ENCODE peak calls at places on chromosomes 1 and 21, in ten cellular contexts. One of them, this sample, is unnamed.

GRCh38 chr1:247331172-247331525 is 518 bp downstream of the ZNF496 start:
- DNase-seq in hepatocyte: peak; percentile 90
- DNase-seq in endothelial cell: peak; percentile 69
- DNase-seq in dorsolateral prefrontal cortex: peak; percentile 80
- DNase-seq in tibial artery: peak; percentile 87
- DNase-seq in A549: peak; percentile 81
- DNase-seq in AG09319: peak; percentile 45
- DNase-seq in stomach: peak; percentile 79
- DNase-seq in sigmoid colon: peak; percentile 86
- DNase-seq in tibial nerve: peak; percentile 41
- DNase-seq in this sample: peak; percentile 57

GRCh38 chr1:42680921-42681683 is 1.1 kb upstream of the YBX1 start:
- DNase-seq in tibial artery: no peak
- DNase-seq in dorsolateral prefrontal cortex: no peak
- DNase-seq in A549: no peak
- DNase-seq in stomach: no peak
- DNase-seq in AG09319: no peak
- DNase-seq in endothelial cell: no peak
- DNase-seq in hepatocyte: peak; percentile 48
- DNase-seq in sigmoid colon: no peak
- DNase-seq in tibial nerve: no peak
- DNase-seq in this sample: no peak

GRCh38 chr1:113940365-113941244 is 11.5 kb downstream of the HIPK1 start:
- DNase-seq in sigmoid colon: no peak
- DNase-seq in endothelial cell: no peak
- DNase-seq in tibial nerve: no peak
- DNase-seq in AG09319: no peak
- DNase-seq in stomach: no peak
- DNase-seq in dorsolateral prefrontal cortex: no peak
- DNase-seq in A549: no peak
- DNase-seq in hepatocyte: no peak
- DNase-seq in tibial artery: no peak
- DNase-seq in this sample: no peak

GRCh38 chr1:185971688-185972087 is 237.5 kb downstream of the HMCN1 start:
- DNase-seq in endothelial cell: no peak
- DNase-seq in stomach: no peak
- DNase-seq in tibial nerve: no peak
- DNase-seq in hepatocyte: no peak
- DNase-seq in A549: no peak
- DNase-seq in tibial artery: no peak
- DNase-seq in dorsolateral prefrontal cortex: no peak
- DNase-seq in AG09319: no peak
- DNase-seq in sigmoid colon: no peak
- DNase-seq in this sample: no peak

GRCh38 chr1:108750476-108751191 is 4.2 kb downstream of the STXBP3 start:
- DNase-seq in tibial artery: no peak
- DNase-seq in endothelial cell: no peak
- DNase-seq in hepatocyte: no peak
- DNase-seq in A549: no peak
- DNase-seq in AG09319: no peak
- DNase-seq in stomach: no peak
- DNase-seq in tibial nerve: no peak
- DNase-seq in sigmoid colon: no peak
- DNase-seq in dorsolateral prefrontal cortex: no peak
- DNase-seq in this sample: no peak

GRCh38 chr1:237457573-237457972 is 415.6 kb downstream of the RYR2 start:
- DNase-seq in stomach: no peak
- DNase-seq in tibial artery: no peak
- DNase-seq in dorsolateral prefrontal cortex: no peak
- DNase-seq in endothelial cell: no peak
- DNase-seq in AG09319: no peak
- DNase-seq in A549: no peak
- DNase-seq in sigmoid colon: no peak
- DNase-seq in hepatocyte: no peak
- DNase-seq in tibial nerve: no peak
- DNase-seq in this sample: no peak

GRCh38 chr1:195663549-195664280 is 944.5 kb downstream of the KCNT2 start:
- DNase-seq in endothelial cell: no peak
- DNase-seq in sigmoid colon: no peak
- DNase-seq in tibial nerve: no peak
- DNase-seq in dorsolateral prefrontal cortex: peak; percentile 4
- DNase-seq in stomach: no peak
- DNase-seq in A549: peak; percentile 5
- DNase-seq in hepatocyte: peak; percentile 7
- DNase-seq in AG09319: no peak
- DNase-seq in tibial artery: no peak
- DNase-seq in this sample: no peak

GRCh38 chr1:19698181-19698580 is 33.5 kb downstream of the HTR6 start:
- DNase-seq in hepatocyte: no peak
- DNase-seq in AG09319: no peak
- DNase-seq in tibial artery: no peak
- DNase-seq in dorsolateral prefrontal cortex: no peak
- DNase-seq in sigmoid colon: no peak
- DNase-seq in endothelial cell: no peak
- DNase-seq in A549: no peak
- DNase-seq in tibial nerve: no peak
- DNase-seq in stomach: no peak
- DNase-seq in this sample: no peak

GRCh38 chr1:153749408-153750005 is 21.7 kb downstream of the INTS3 start:
- DNase-seq in AG09319: peak; percentile 58
- DNase-seq in sigmoid colon: peak; percentile 95
- DNase-seq in tibial nerve: peak; percentile 82
- DNase-seq in stomach: peak; percentile 89
- DNase-seq in tibial artery: peak; percentile 96
- DNase-seq in hepatocyte: peak; percentile 91
- DNase-seq in endothelial cell: peak; percentile 87
- DNase-seq in dorsolateral prefrontal cortex: peak; percentile 69
- DNase-seq in A549: peak; percentile 92
- DNase-seq in this sample: peak; percentile 60

GRCh38 chr1:183226963-183227362 is 40.9 kb downstream of the LAMC2 start:
- DNase-seq in endothelial cell: no peak
- DNase-seq in hepatocyte: no peak
- DNase-seq in tibial nerve: no peak
- DNase-seq in tibial artery: no peak
- DNase-seq in stomach: no peak
- DNase-seq in sigmoid colon: no peak
- DNase-seq in AG09319: no peak
- DNase-seq in dorsolateral prefrontal cortex: no peak
- DNase-seq in A549: no peak
- DNase-seq in this sample: no peak

GRCh38 chr1:202207292-202207691 is 13.7 kb downstream of the LGR6 start:
- DNase-seq in stomach: no peak
- DNase-seq in hepatocyte: peak; percentile 74
- DNase-seq in AG09319: peak; percentile 18
- DNase-seq in A549: no peak
- DNase-seq in dorsolateral prefrontal cortex: no peak
- DNase-seq in tibial artery: peak; percentile 85
- DNase-seq in tibial nerve: no peak
- DNase-seq in endothelial cell: no peak
- DNase-seq in sigmoid colon: no peak
- DNase-seq in this sample: no peak

GRCh38 chr1:47661065-47661464 is 223.2 kb downstream of the FOXD2 start:
- DNase-seq in sigmoid colon: peak; percentile 39
- DNase-seq in endothelial cell: no peak
- DNase-seq in stomach: peak; percentile 0
- DNase-seq in tibial nerve: no peak
- DNase-seq in dorsolateral prefrontal cortex: no peak
- DNase-seq in AG09319: no peak
- DNase-seq in hepatocyte: no peak
- DNase-seq in tibial artery: peak; percentile 32
- DNase-seq in A549: no peak
- DNase-seq in this sample: no peak

GRCh38 chr21:25834376-25834775 is 99.6 kb downstream of the GABPA start:
- DNase-seq in hepatocyte: no peak
- DNase-seq in tibial artery: no peak
- DNase-seq in A549: no peak
- DNase-seq in tibial nerve: no peak
- DNase-seq in stomach: no peak
- DNase-seq in sigmoid colon: no peak
- DNase-seq in dorsolateral prefrontal cortex: no peak
- DNase-seq in AG09319: no peak
- DNase-seq in endothelial cell: no peak
- DNase-seq in this sample: no peak

GRCh38 chr1:9850442-9851162 is 26.8 kb upstream of the CLSTN1 start:
- DNase-seq in A549: no peak
- DNase-seq in endothelial cell: no peak
- DNase-seq in tibial artery: no peak
- DNase-seq in tibial nerve: no peak
- DNase-seq in dorsolateral prefrontal cortex: no peak
- DNase-seq in AG09319: no peak
- DNase-seq in sigmoid colon: no peak
- DNase-seq in stomach: no peak
- DNase-seq in hepatocyte: no peak
- DNase-seq in this sample: no peak
- TF ChIP-seq CTCF in A549: no peak
- TF ChIP-seq CTCF in endothelial cell: no peak
- TF ChIP-seq CTCF in tibial artery: no peak
- TF ChIP-seq CTCF in tibial nerve: no peak
- TF ChIP-seq CTCF in dorsolateral prefrontal cortex: no peak
- TF ChIP-seq CTCF in AG09319: no peak
- TF ChIP-seq CTCF in sigmoid colon: no peak
- TF ChIP-seq CTCF in stomach: no peak
- TF ChIP-seq CTCF in hepatocyte: no peak
- TF ChIP-seq CTCF in this sample: no peak

GRCh38 chr1:151313501-151313900 is 13.7 kb downstream of the PI4KB start:
- DNase-seq in endothelial cell: no peak
- DNase-seq in A549: no peak
- DNase-seq in hepatocyte: no peak
- DNase-seq in dorsolateral prefrontal cortex: no peak
- DNase-seq in tibial artery: no peak
- DNase-seq in tibial nerve: no peak
- DNase-seq in sigmoid colon: peak; percentile 80
- DNase-seq in AG09319: no peak
- DNase-seq in stomach: no peak
- DNase-seq in this sample: no peak

GRCh38 chr1:151309851-151310323 is 17.3 kb downstream of the PI4KB start:
- DNase-seq in endothelial cell: no peak
- DNase-seq in stomach: no peak
- DNase-seq in sigmoid colon: peak; percentile 75
- DNase-seq in hepatocyte: peak; percentile 59
- DNase-seq in tibial artery: no peak
- DNase-seq in dorsolateral prefrontal cortex: no peak
- DNase-seq in A549: no peak
- DNase-seq in tibial nerve: no peak
- DNase-seq in AG09319: no peak
- DNase-seq in this sample: no peak

GRCh38 chr1:151311589-151312331 is 15.5 kb downstream of the PI4KB start:
- DNase-seq in endothelial cell: no peak
- DNase-seq in AG09319: peak; percentile 89
- DNase-seq in tibial nerve: peak; percentile 61
- DNase-seq in A549: peak; percentile 99
- DNase-seq in dorsolateral prefrontal cortex: peak; percentile 78
- DNase-seq in tibial artery: peak; percentile 91
- DNase-seq in hepatocyte: peak; percentile 95
- DNase-seq in sigmoid colon: peak; percentile 94
- DNase-seq in stomach: peak; percentile 67
- DNase-seq in this sample: no peak

GRCh38 chr1:151312439-151313225 is 14.6 kb downstream of the PI4KB start:
- DNase-seq in tibial nerve: no peak
- DNase-seq in endothelial cell: no peak
- DNase-seq in sigmoid colon: no peak
- DNase-seq in stomach: no peak
- DNase-seq in A549: no peak
- DNase-seq in AG09319: no peak
- DNase-seq in dorsolateral prefrontal cortex: no peak
- DNase-seq in hepatocyte: no peak
- DNase-seq in tibial artery: no peak
- DNase-seq in this sample: no peak

GRCh38 chr1:151310986-151311385 is 16.2 kb downstream of the PI4KB start:
- DNase-seq in dorsolateral prefrontal cortex: no peak
- DNase-seq in A549: no peak
- DNase-seq in hepatocyte: no peak
- DNase-seq in tibial artery: no peak
- DNase-seq in sigmoid colon: no peak
- DNase-seq in tibial nerve: no peak
- DNase-seq in endothelial cell: no peak
- DNase-seq in AG09319: no peak
- DNase-seq in stomach: no peak
- DNase-seq in this sample: no peak
- TF ChIP-seq CTCF in dorsolateral prefrontal cortex: no peak
- TF ChIP-seq CTCF in A549: no peak
- TF ChIP-seq CTCF in hepatocyte: no peak
- TF ChIP-seq CTCF in tibial artery: no peak
- TF ChIP-seq CTCF in sigmoid colon: no peak
- TF ChIP-seq CTCF in tibial nerve: no peak
- TF ChIP-seq CTCF in endothelial cell: no peak
- TF ChIP-seq CTCF in AG09319: no peak
- TF ChIP-seq CTCF in stomach: no peak
- TF ChIP-seq CTCF in this sample: no peak

GRCh38 chr1:68808351-68808750 is 311.5 kb upstream of the DEPDC1 start:
- DNase-seq in stomach: no peak
- DNase-seq in sigmoid colon: no peak
- DNase-seq in AG09319: no peak
- DNase-seq in A549: no peak
- DNase-seq in hepatocyte: peak; percentile 6
- DNase-seq in tibial artery: no peak
- DNase-seq in endothelial cell: peak; percentile 35
- DNase-seq in tibial nerve: no peak
- DNase-seq in dorsolateral prefrontal cortex: peak; percentile 10
- DNase-seq in this sample: no peak
- TF ChIP-seq CTCF in stomach: no peak
- TF ChIP-seq CTCF in sigmoid colon: no peak
- TF ChIP-seq CTCF in AG09319: no peak
- TF ChIP-seq CTCF in A549: no peak
- TF ChIP-seq CTCF in hepatocyte: no peak
- TF ChIP-seq CTCF in tibial artery: no peak
- TF ChIP-seq CTCF in endothelial cell: no peak
- TF ChIP-seq CTCF in tibial nerve: no peak
- TF ChIP-seq CTCF in dorsolateral prefrontal cortex: no peak
- TF ChIP-seq CTCF in this sample: no peak

GRCh38 chr21:18725653-18726052 is 322.1 kb upstream of the TMPRSS15 start:
- DNase-seq in tibial nerve: no peak
- DNase-seq in tibial artery: no peak
- DNase-seq in endothelial cell: peak; percentile 15
- DNase-seq in sigmoid colon: no peak
- DNase-seq in AG09319: no peak
- DNase-seq in hepatocyte: no peak
- DNase-seq in A549: no peak
- DNase-seq in stomach: no peak
- DNase-seq in dorsolateral prefrontal cortex: no peak
- DNase-seq in this sample: no peak
- TF ChIP-seq CTCF in tibial nerve: no peak
- TF ChIP-seq CTCF in tibial artery: no peak
- TF ChIP-seq CTCF in endothelial cell: peak; percentile 51
- TF ChIP-seq CTCF in sigmoid colon: no peak
- TF ChIP-seq CTCF in AG09319: no peak
- TF ChIP-seq CTCF in hepatocyte: no peak
- TF ChIP-seq CTCF in A549: no peak
- TF ChIP-seq CTCF in stomach: no peak
- TF ChIP-seq CTCF in dorsolateral prefrontal cortex: no peak
- TF ChIP-seq CTCF in this sample: no peak

This sample was measured in activated B cell treated with CpG ODN at 0.5 μM for 24 hours.